ENCODE peak calls at places on chromosomes 2 and 18, in eight cellular contexts. T is HCT116, N is HepG2, S is K562, C is upper lobe of left lung, V is endothelial cell of umbilical vein, R is SK-N-SH, U is sigmoid colon. M is an unnamed sample. For H3K36me3, the result is how much of the 10 kb centered on the place peaks cover.

GRCh38 chr2:46821600-46821999 is 94.0 kb downstream of the MCFD2 start:
- DNase-seq in T (no peak), N (no peak), S (no peak), C (no peak), V (no peak), R (no peak), U (no peak), M (no peak)

GRCh38 chr2:26072925-26073768 is 39.3 kb downstream of the RAB10 start:
- DNase-seq in T (no peak), N (peak), S (peak), C (no peak), V (peak), R (no peak), U (no peak), M (no peak)

GRCh38 chr2:57510704-57511103 is 535.9 kb upstream of the VRK2 start:
- DNase-seq in T (no peak), N (no peak), S (no peak), C (no peak), V (no peak), R (no peak), U (no peak), M (no peak)

GRCh38 chr2:10868021-10868420 is 43.7 kb upstream of the KCNF1 start:
- DNase-seq in T (no peak), N (no peak), S (no peak), C (no peak), V (no peak), R (peak), U (no peak), M (no peak)

GRCh38 chr2:8264981-8265380 is 416.9 kb upstream of the ID2 start:
- DNase-seq in T (no peak), N (no peak), S (no peak), C (no peak), V (no peak), R (no peak), U (no peak), M (no peak)

GRCh38 chr2:134498654-134499053 is 220.1 kb downstream of the TMEM163 start:
- DNase-seq in T (no peak), N (no peak), S (no peak), C (no peak), V (no peak), R (no peak), U (no peak), M (no peak)

GRCh38 chr2:96291751-96292150 is 13.6 kb downstream of the SNRNP200 start:
- DNase-seq in T (no peak), N (no peak), S (no peak), C (no peak), V (no peak), R (no peak), U (no peak), M (no peak)

GRCh38 chr2:216775043-216775453 is 79.7 kb upstream of the IGFBP5 start:
- DNase-seq in T (peak), N (peak), S (peak), C (no peak), V (no peak), R (peak), U (peak), M (no peak)

GRCh38 chr2:175766880-175767279 is 235.2 kb downstream of the LNPK start:
- DNase-seq in T (no peak), N (peak), S (no peak), C (no peak), V (no peak), R (no peak), U (no peak), M (no peak)

GRCh38 chr2:30664761-30665358 is 142.4 kb downstream of the CAPN13 start:
- DNase-seq in T (peak), N (peak), S (peak), C (no peak), V (peak), R (no peak), U (peak), M (no peak)

GRCh38 chr2:182921234-182921633 is 54.8 kb upstream of the FRZB start:
- DNase-seq in T (no peak), N (no peak), S (no peak), C (no peak), V (no peak), R (no peak), U (no peak), M (no peak)

GRCh38 chr2:118986733-118987132 is 44.7 kb downstream of the MARCO start:
- DNase-seq in T (no peak), N (no peak), S (no peak), C (peak), V (no peak), R (no peak), U (no peak), M (no peak)

GRCh38 chr2:223930002-223930976 is 14.8 kb downstream of the WDFY1 start:
- DNase-seq in T (no peak), N (peak), S (peak), C (peak), V (no peak), R (peak), U (peak), M (no peak)

GRCh38 chr2:7752291-7752690 is 835.1 kb downstream of the RNF144A start:
- DNase-seq in T (no peak), N (no peak), S (no peak), C (no peak), V (no peak), R (no peak), U (no peak), M (no peak)

GRCh38 chr18:76923485-76924085 is 101.2 kb downstream of the ZNF236 start:
- DNase-seq in T (peak), N (peak), S (peak), C (no peak), V (peak), R (peak), U (no peak), M (no peak)

GRCh38 chr2:147829106-147829505 is 15.7 kb upstream of the ACVR2A start:
- DNase-seq in T (peak), N (no peak), S (peak), C (no peak), V (peak), R (no peak), U (no peak), M (peak)

GRCh38 chr2:42249887-42250286 is 80.7 kb downstream of the EML4 start:
- DNase-seq in T (no peak), N (no peak), S (no peak), C (peak), V (peak), R (no peak), U (no peak), M (no peak)

GRCh38 chr2:39127973-39128372 is 7.1 kb upstream of the SOS1 start:
- DNase-seq in T (no peak), N (no peak), S (no peak), C (peak), V (no peak), R (peak), U (no peak), M (no peak)

GRCh38 chr2:235390108-235390815 is 103.6 kb upstream of the AGAP1 start:
- DNase-seq in T (no peak), N (no peak), S (no peak), C (no peak), V (no peak), R (no peak), U (no peak), M (no peak)

GRCh38 chr18:79687806-79688205 is 8.2 kb downstream of the CTDP1 start:
- DNase-seq in T (no peak), N (no peak), S (no peak), C (no peak), V (no peak), R (peak), U (no peak), M (no peak)

GRCh38 chr2:54085069-54085468 is 30.3 kb upstream of the ACYP2 start:
- DNase-seq in T (no peak), N (no peak), S (no peak), C (no peak), V (no peak), R (no peak), U (no peak), M (no peak)

GRCh38 chr2:238847841-238848565 is at the start of gene TWIST2:
- DNase-seq in T (no peak), N (no peak), S (no peak), C (peak), V (peak), R (peak), U (peak), M (no peak)

GRCh38 chr2:61727746-61728145 is 126.1 kb downstream of the FAM161A start:
- DNase-seq in T (no peak), N (no peak), S (no peak), C (no peak), V (no peak), R (no peak), U (no peak), M (no peak)

GRCh38 chr18:72727038-72727690 is 140.6 kb downstream of the NETO1 start:
- DNase-seq in T (no peak), N (no peak), S (no peak), C (no peak), V (no peak), R (no peak), U (no peak), M (no peak)

GRCh38 chr18:52288403-52289004 is 51.5 kb upstream of the DCC start:
- DNase-seq in T (no peak), N (peak), S (peak), C (peak), V (no peak), R (peak), U (no peak), M (no peak)

GRCh38 chr18:9993846-9994660 is 80.2 kb downstream of the VAPA start:
- DNase-seq in T (no peak), N (no peak), S (no peak), C (no peak), V (no peak), R (no peak), U (no peak), M (no peak)

GRCh38 chr2:6909431-6910385 is 7.5 kb upstream of the RNF144A start:
- DNase-seq in T (no peak), N (no peak), S (peak), C (no peak), V (no peak), R (no peak), U (no peak), M (no peak)

GRCh38 chr2:72994282-72994990 is 77.1 kb downstream of the SFXN5 start:
- DNase-seq in T (no peak), N (no peak), S (no peak), C (no peak), V (no peak), R (no peak), U (peak), M (no peak)

GRCh38 chr2:24586955-24587354 is 95.9 kb downstream of the NCOA1 start:
- DNase-seq in T (no peak), N (no peak), S (no peak), C (no peak), V (no peak), R (no peak), U (no peak), M (no peak)

GRCh38 chr2:62292190-62292589 is 96.3 kb downstream of the B3GNT2 start:
- DNase-seq in T (no peak), N (peak), S (no peak), C (peak), V (no peak), R (no peak), U (no peak), M (no peak)

GRCh38 chr2:43131051-43131889 is 95.1 kb downstream of the ZFP36L2 start:
- DNase-seq in T (peak), N (peak), S (peak), C (peak), V (peak), R (peak), U (peak), M (no peak)

GRCh38 chr2:69493268-69493667 is 56.0 kb upstream of the NFU1 start:
- DNase-seq in T (no peak), N (no peak), S (no peak), C (no peak), V (no peak), R (peak), U (no peak), M (no peak)

GRCh38 chr2:48197618-48198017 is 291.3 kb upstream of the FBXO11 start:
- DNase-seq in T (no peak), N (no peak), S (no peak), C (no peak), V (no peak), R (no peak), U (no peak), M (no peak)

GRCh38 chr2:233816771-233817170 is 37.6 kb downstream of the HJURP start:
- DNase-seq in T (no peak), N (no peak), S (no peak), C (no peak), V (no peak), R (peak), U (peak), M (no peak)

GRCh38 chr2:225064362-225064761 is 22.1 kb upstream of the DOCK10 start:
- DNase-seq in T (no peak), N (no peak), S (no peak), C (no peak), V (no peak), R (no peak), U (no peak), M (no peak)

DNA sequence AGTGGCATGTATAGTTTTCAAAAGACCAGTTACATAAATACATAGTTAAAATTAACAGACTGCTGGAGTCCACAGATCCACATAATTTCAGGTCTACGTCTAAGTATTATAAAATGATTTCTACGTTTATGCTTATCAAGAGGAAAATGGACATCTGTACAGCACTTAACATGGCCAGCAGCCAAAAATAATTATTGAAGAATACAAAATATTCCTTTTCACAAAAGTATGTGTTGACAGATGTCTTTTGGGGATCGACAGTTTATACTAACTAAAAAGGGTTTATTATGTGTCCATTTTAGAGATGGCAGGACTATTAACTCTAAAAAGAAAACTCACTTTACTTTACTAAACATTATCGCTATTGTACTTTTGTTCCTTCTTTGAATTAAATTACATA is 112.9 kb upstream of the RNU4ATAC start:
- DNase-seq in T (no peak), N (no peak), S (no peak), C (no peak), V (peak), R (no peak), U (no peak), M (no peak)
- H3K36me3 ChIP-seq in T (under half), N (under half), S (under half), C (half or more), V (under half), R (under half), U (under half), M (under half)

DNA sequence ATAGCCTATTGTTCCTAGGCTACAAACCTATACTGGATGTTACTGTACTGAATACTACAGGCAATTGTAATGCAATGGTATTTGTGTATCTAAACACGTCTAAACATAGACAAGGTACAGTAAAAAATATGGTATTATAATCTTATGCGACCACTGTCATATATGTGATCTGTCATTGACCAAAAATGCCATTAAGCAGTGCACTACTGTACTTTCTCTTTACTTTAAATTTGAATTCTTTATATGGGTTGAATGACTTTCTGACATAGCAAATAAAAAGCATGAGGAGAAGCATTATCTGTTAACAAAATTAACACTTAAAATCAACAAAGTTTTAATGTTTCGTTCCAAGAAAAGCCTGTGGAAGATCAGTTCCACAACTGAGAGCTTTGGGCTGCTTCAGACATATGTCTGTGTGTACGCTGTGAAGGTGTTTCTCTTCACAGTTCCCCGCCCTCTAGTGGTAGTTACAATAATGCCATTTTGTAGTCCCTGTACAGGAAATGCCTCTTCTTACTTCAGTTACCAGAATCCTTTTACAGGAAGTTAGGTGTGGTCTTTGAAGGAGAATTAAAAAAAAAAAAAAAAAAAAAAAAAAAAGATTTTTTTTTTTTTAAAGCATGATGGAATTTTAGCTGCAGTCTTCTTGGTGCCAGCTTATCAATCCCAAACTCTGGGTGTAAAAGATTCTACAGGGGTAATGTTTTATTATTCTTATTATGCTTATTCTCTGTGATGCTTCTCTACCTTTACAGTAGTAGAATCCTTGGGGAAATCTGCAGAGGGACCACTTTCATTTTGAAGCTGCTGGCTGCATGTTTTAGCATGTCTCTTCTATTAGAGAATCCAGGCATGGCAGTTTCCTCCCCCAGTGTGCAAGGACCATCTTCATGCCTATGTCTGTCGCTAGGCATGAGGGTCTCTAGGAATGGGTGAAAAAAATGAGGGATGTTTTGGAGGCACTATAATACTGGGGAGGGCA is 54.5 kb downstream of the SCN2A start:
- DNase-seq in T (peak), N (peak), S (peak), C (peak), V (peak), R (peak), U (no peak), M (peak)
- TF ChIP-seq POLR2AphosphoS5 in T (no peak), N (no peak), S (no peak), C (no peak), V (no peak), R (peak), U (no peak), M (no peak)

DNA sequence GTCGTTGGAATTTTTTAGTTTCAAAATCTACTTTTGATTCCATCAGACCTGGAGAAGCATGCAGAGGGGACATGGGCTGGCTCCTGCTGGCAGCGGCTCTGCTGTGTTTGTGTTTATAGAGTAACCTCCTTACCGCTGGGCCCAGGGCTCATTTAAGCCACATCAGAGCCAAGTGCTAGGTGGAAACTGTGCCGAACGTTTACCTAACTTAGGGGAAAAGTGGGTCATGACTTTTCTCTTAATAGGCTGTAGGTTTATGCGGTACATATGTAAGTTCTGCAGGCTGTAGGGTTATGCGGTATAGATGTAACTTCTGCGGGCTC is 17.7 kb downstream of the CNDP2 start:
- DNase-seq in T (no peak), N (no peak), S (no peak), C (no peak), V (no peak), R (no peak), U (peak), M (no peak)
- H3K36me3 ChIP-seq in T (under half), N (under half), S (half or more), C (half or more), V (under half), R (under half), U (half or more), M (under half)

GRCh38 chr2:227860116-227860724 is 11.2 kb upstream of the DAW1 start:
- DNase-seq in T (no peak), N (no peak), S (no peak), C (no peak), V (no peak), R (no peak), U (no peak), M (no peak)
- TF ChIP-seq POLR2AphosphoS5 in T (no peak), N (no peak), S (no peak), C (no peak), V (no peak), R (no peak), U (no peak), M (no peak)

GRCh38 chr2:229855116-229855515 is 66.7 kb downstream of the TRIP12 start:
- DNase-seq in T (no peak), N (no peak), S (no peak), C (no peak), V (peak), R (no peak), U (no peak), M (no peak)
- H3K36me3 ChIP-seq in T (under half), N (under half), S (half or more), C (under half), V (under half), R (under half), U (under half), M (half or more)